ENCODE peak calls at places on chromosomes 11 and 22, in six cellular contexts. One of them, this sample, is unnamed.

GRCh38 chr22:30013201-30013600 is 67.1 kb upstream of the HORMAD2 start:
- DNase-seq in activated CD8-positive, alpha-beta memory T cell treated with anti-CD3 and anti-CD28 coated beads for 1 hour: no peak
- DNase-seq in NT2/D1: no peak
- DNase-seq in activated T-helper 1 cell treated with anti-CD3 and anti-CD28 coated beads, Interleukin-2, amount 50 U/mL, for 16 hours: no peak
- DNase-seq in PC-9: no peak
- DNase-seq in kidney: no peak
- DNase-seq in this sample: no peak

GRCh38 chr22:29738118-29738815 is 18.5 kb downstream of the CABP7 start:
- DNase-seq in NT2/D1: no peak
- DNase-seq in kidney: no peak
- DNase-seq in PC-9: no peak
- DNase-seq in activated CD8-positive, alpha-beta memory T cell treated with anti-CD3 and anti-CD28 coated beads for 1 hour: no peak
- DNase-seq in activated T-helper 1 cell treated with anti-CD3 and anti-CD28 coated beads, Interleukin-2, amount 50 U/mL, for 16 hours: no peak
- DNase-seq in this sample: no peak

GRCh38 chr11:87036756-87037449 is 831 bp upstream of the TMEM135 start:
- DNase-seq in kidney: no peak
- DNase-seq in activated CD8-positive, alpha-beta memory T cell treated with anti-CD3 and anti-CD28 coated beads for 1 hour: no peak
- DNase-seq in NT2/D1: peak
- DNase-seq in activated T-helper 1 cell treated with anti-CD3 and anti-CD28 coated beads, Interleukin-2, amount 50 U/mL, for 16 hours: no peak
- DNase-seq in PC-9: no peak
- DNase-seq in this sample: no peak

GRCh38 chr11:133945087-133945974 is 11.4 kb downstream of the IGSF9B start:
- DNase-seq in activated CD8-positive, alpha-beta memory T cell treated with anti-CD3 and anti-CD28 coated beads for 1 hour: peak
- DNase-seq in kidney: peak
- DNase-seq in activated T-helper 1 cell treated with anti-CD3 and anti-CD28 coated beads, Interleukin-2, amount 50 U/mL, for 16 hours: peak
- DNase-seq in PC-9: no peak
- DNase-seq in NT2/D1: no peak
- DNase-seq in this sample: no peak

GRCh38 chr11:122853971-122854446 is 15.7 kb downstream of the CRTAM start:
- DNase-seq in PC-9: peak
- DNase-seq in activated CD8-positive, alpha-beta memory T cell treated with anti-CD3 and anti-CD28 coated beads for 1 hour: no peak
- DNase-seq in activated T-helper 1 cell treated with anti-CD3 and anti-CD28 coated beads, Interleukin-2, amount 50 U/mL, for 16 hours: no peak
- DNase-seq in kidney: no peak
- DNase-seq in NT2/D1: peak
- DNase-seq in this sample: peak

GRCh38 chr11:9568854-9569587 is 4.4 kb upstream of the WEE1 start:
- DNase-seq in PC-9: peak
- DNase-seq in activated T-helper 1 cell treated with anti-CD3 and anti-CD28 coated beads, Interleukin-2, amount 50 U/mL, for 16 hours: no peak
- DNase-seq in kidney: peak
- DNase-seq in NT2/D1: peak
- DNase-seq in activated CD8-positive, alpha-beta memory T cell treated with anti-CD3 and anti-CD28 coated beads for 1 hour: no peak
- DNase-seq in this sample: peak

GRCh38 chr11:134037093-134037908 is 31.6 kb upstream of the JAM3 start:
- DNase-seq in NT2/D1: peak
- DNase-seq in PC-9: no peak
- DNase-seq in activated CD8-positive, alpha-beta memory T cell treated with anti-CD3 and anti-CD28 coated beads for 1 hour: peak
- DNase-seq in activated T-helper 1 cell treated with anti-CD3 and anti-CD28 coated beads, Interleukin-2, amount 50 U/mL, for 16 hours: no peak
- DNase-seq in kidney: peak
- DNase-seq in this sample: no peak

GRCh38 chr11:117966908-117967307 is 19.3 kb upstream of the IL10RA start:
- DNase-seq in activated T-helper 1 cell treated with anti-CD3 and anti-CD28 coated beads, Interleukin-2, amount 50 U/mL, for 16 hours: no peak
- DNase-seq in NT2/D1: no peak
- DNase-seq in PC-9: no peak
- DNase-seq in activated CD8-positive, alpha-beta memory T cell treated with anti-CD3 and anti-CD28 coated beads for 1 hour: no peak
- DNase-seq in kidney: no peak
- DNase-seq in this sample: no peak

GRCh38 chr22:19722915-19723164 is 499 bp upstream of the GP1BB start:
- DNase-seq in activated CD8-positive, alpha-beta memory T cell treated with anti-CD3 and anti-CD28 coated beads for 1 hour: no peak
- DNase-seq in PC-9: no peak
- DNase-seq in kidney: no peak
- DNase-seq in activated T-helper 1 cell treated with anti-CD3 and anti-CD28 coated beads, Interleukin-2, amount 50 U/mL, for 16 hours: no peak
- DNase-seq in NT2/D1: no peak
- DNase-seq in this sample: no peak

GRCh38 chr22:43226368-43226979 is 39.5 kb upstream of the TTLL12 start:
- DNase-seq in activated T-helper 1 cell treated with anti-CD3 and anti-CD28 coated beads, Interleukin-2, amount 50 U/mL, for 16 hours: no peak
- DNase-seq in PC-9: no peak
- DNase-seq in kidney: no peak
- DNase-seq in NT2/D1: peak
- DNase-seq in activated CD8-positive, alpha-beta memory T cell treated with anti-CD3 and anti-CD28 coated beads for 1 hour: no peak
- DNase-seq in this sample: no peak

GRCh38 chr11:62666259-62666926 is 1.3 kb downstream of the CSKMT start:
- DNase-seq in NT2/D1: no peak
- DNase-seq in activated CD8-positive, alpha-beta memory T cell treated with anti-CD3 and anti-CD28 coated beads for 1 hour: no peak
- DNase-seq in kidney: peak
- DNase-seq in PC-9: no peak
- DNase-seq in activated T-helper 1 cell treated with anti-CD3 and anti-CD28 coated beads, Interleukin-2, amount 50 U/mL, for 16 hours: no peak
- DNase-seq in this sample: no peak

GRCh38 chr11:17752144-17752543 is 17.6 kb downstream of the KCNC1 start:
- DNase-seq in activated CD8-positive, alpha-beta memory T cell treated with anti-CD3 and anti-CD28 coated beads for 1 hour: no peak
- DNase-seq in NT2/D1: no peak
- DNase-seq in kidney: peak
- DNase-seq in activated T-helper 1 cell treated with anti-CD3 and anti-CD28 coated beads, Interleukin-2, amount 50 U/mL, for 16 hours: no peak
- DNase-seq in PC-9: no peak
- DNase-seq in this sample: no peak

GRCh38 chr11:16080688-16081388 is 275.5 kb downstream of the SOX6 start:
- DNase-seq in NT2/D1: no peak
- DNase-seq in PC-9: no peak
- DNase-seq in activated CD8-positive, alpha-beta memory T cell treated with anti-CD3 and anti-CD28 coated beads for 1 hour: no peak
- DNase-seq in activated T-helper 1 cell treated with anti-CD3 and anti-CD28 coated beads, Interleukin-2, amount 50 U/mL, for 16 hours: no peak
- DNase-seq in kidney: no peak
- DNase-seq in this sample: no peak

GRCh38 chr11:31882951-31883392 is 71.8 kb upstream of the PAX6 start:
- DNase-seq in PC-9: peak
- DNase-seq in NT2/D1: peak
- DNase-seq in activated CD8-positive, alpha-beta memory T cell treated with anti-CD3 and anti-CD28 coated beads for 1 hour: no peak
- DNase-seq in kidney: no peak
- DNase-seq in activated T-helper 1 cell treated with anti-CD3 and anti-CD28 coated beads, Interleukin-2, amount 50 U/mL, for 16 hours: no peak
- DNase-seq in this sample: no peak

GRCh38 chr11:106473089-106473722 is 395.7 kb downstream of the AASDHPPT start:
- DNase-seq in activated CD8-positive, alpha-beta memory T cell treated with anti-CD3 and anti-CD28 coated beads for 1 hour: no peak
- DNase-seq in NT2/D1: no peak
- DNase-seq in kidney: no peak
- DNase-seq in activated T-helper 1 cell treated with anti-CD3 and anti-CD28 coated beads, Interleukin-2, amount 50 U/mL, for 16 hours: no peak
- DNase-seq in PC-9: no peak
- DNase-seq in this sample: no peak

GRCh38 chr11:61580292-61580888 is 486 bp downstream of the SYT7 start:
- DNase-seq in activated CD8-positive, alpha-beta memory T cell treated with anti-CD3 and anti-CD28 coated beads for 1 hour: no peak
- DNase-seq in kidney: no peak
- DNase-seq in NT2/D1: no peak
- DNase-seq in PC-9: peak
- DNase-seq in activated T-helper 1 cell treated with anti-CD3 and anti-CD28 coated beads, Interleukin-2, amount 50 U/mL, for 16 hours: no peak
- DNase-seq in this sample: no peak

GRCh38 chr11:5107285-5107684 is 30.9 kb downstream of the OR52A5 start:
- DNase-seq in PC-9: no peak
- DNase-seq in NT2/D1: no peak
- DNase-seq in kidney: no peak
- DNase-seq in activated T-helper 1 cell treated with anti-CD3 and anti-CD28 coated beads, Interleukin-2, amount 50 U/mL, for 16 hours: no peak
- DNase-seq in activated CD8-positive, alpha-beta memory T cell treated with anti-CD3 and anti-CD28 coated beads for 1 hour: no peak
- DNase-seq in this sample: no peak

GRCh38 chr11:117117681-117118080 is 19.5 kb upstream of the SIK3 start:
- DNase-seq in NT2/D1: no peak
- DNase-seq in PC-9: no peak
- DNase-seq in kidney: no peak
- DNase-seq in activated CD8-positive, alpha-beta memory T cell treated with anti-CD3 and anti-CD28 coated beads for 1 hour: no peak
- DNase-seq in activated T-helper 1 cell treated with anti-CD3 and anti-CD28 coated beads, Interleukin-2, amount 50 U/mL, for 16 hours: no peak
- DNase-seq in this sample: no peak

This sample was measured in epithelial cell of prostate.